ENCODE peak calls at places on chromosomes 13 and 19, in four cellular contexts. K is nephron progenitor cell, T is tibial artery, L is OCI-LY7. Z is an unnamed sample.

GRCh38 chr13:61149333-61149730 is 266.3 kb downstream of the PCDH20 start:
- DNase-seq in K (no peak), T (no peak), L (no peak), Z (no peak)

GRCh38 chr13:19791953-19792537 is 9.3 kb upstream of the PSPC1 start:
- DNase-seq in K (no peak), T (no peak), L (no peak), Z (no peak)

GRCh38 chr13:30143671-30144400 is 163.5 kb downstream of the KATNAL1 start:
- DNase-seq in K (no peak), T (no peak), L (peak; percentile 40), Z (no peak)

GRCh38 chr13:31930490-31930889 is 101.1 kb upstream of the FRY start:
- DNase-seq in K (no peak), T (no peak), L (no peak), Z (no peak)

GRCh38 chr13:49292742-49293498 is 45.2 kb downstream of the CDADC1 start:
- DNase-seq in K (no peak), T (peak; percentile 65), L (no peak), Z (no peak)

GRCh38 chr13:78660130-78660857 is 1.3 kb upstream of the OBI1 start:
- DNase-seq in K (no peak), T (peak; percentile 20), L (peak; percentile 39), Z (no peak)

GRCh38 chr19:6465006-6465405 is 935 bp downstream of the CRB3 start:
- DNase-seq in K (no peak), T (no peak), L (no peak), Z (no peak)

GRCh38 chr19:18063463-18063862 is 23.3 kb downstream of the IL12RB1 start:
- DNase-seq in K (peak; percentile 36), T (no peak), L (no peak), Z (no peak)

GRCh38 chr13:113804017-113804702 is 45.1 kb downstream of the TMEM255B start:
- DNase-seq in K (no peak), T (no peak), L (no peak), Z (no peak)

DNA sequence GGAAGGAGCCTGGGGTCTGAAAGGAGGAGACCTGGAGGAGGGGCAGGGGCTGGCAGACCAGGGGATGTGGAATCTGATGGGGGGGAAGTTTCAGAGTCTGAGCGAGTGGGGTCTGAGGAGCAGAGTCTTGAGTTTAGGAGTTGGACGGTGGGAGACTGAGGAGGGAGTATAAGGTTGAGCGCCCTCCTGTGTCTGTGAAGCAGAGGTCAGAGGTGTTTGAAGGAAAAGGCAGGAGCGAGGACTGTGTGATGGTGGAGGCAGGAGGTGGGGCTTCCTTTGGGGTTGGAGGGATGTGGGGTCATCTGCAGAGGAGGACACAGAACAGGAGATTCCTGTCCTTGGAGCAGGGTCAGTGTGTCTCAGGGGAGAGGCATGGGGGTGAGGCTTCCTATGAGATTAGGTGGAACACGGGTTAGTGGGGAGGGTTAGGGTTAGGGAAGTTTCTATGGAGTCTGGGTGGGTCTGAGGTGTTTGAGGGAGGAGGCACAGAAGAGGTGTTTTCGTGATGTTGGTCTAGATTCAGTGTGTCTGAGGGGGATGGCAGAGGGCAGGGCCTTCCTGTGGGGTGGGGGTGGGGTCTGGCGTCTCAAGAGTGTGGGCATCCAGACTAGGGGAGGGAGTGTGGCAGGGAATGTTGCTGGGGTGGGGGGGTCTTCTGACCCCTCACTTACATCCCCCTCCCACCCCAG is 8.3 kb downstream of the RYR1 start:
- DNase-seq in K (peak; percentile 35), T (no peak), L (peak; percentile 11), Z (no peak)
- TF ChIP-seq CTCF in K (no peak), T (no peak), L (peak; percentile 40), Z (no peak)

DNA sequence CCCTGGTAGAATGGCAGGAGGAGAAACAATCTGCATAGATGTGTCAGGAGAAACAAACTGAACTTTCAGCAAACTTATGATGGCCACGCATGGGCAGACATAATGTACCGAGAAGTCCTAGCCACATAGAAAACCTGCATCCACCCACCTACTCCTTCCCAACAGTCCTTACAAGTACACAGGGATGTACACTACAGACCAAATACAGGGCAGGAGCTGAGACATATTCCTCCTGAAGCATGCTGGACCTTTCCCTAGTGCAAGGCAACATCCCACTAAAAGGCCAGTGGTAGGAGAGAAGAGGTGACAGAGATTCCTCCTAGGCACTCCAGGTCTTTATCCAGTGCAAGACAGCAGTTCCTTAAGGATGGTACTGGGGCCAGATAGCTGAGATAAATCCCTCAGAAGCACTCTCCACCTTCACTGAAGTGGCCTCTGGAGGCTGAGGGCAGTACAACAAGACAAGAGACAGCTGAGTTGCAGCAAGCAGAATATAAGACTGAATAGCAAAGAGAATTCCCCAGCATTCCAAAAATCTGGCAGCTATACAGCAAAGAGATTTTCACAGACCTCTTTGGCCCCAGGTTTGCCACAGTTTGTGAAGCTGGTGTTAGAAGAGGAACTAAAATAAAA is 18.3 kb downstream of the VWA8 start:
- DNase-seq in K (peak; percentile 22), T (no peak), L (peak; percentile 13), Z (no peak)
- TF ChIP-seq CTCF in K (no peak), T (no peak), L (peak; percentile 46), Z (peak; percentile 41)

GRCh38 chr13:36858285-36858684 is 39.3 kb downstream of the RFXAP start:
- DNase-seq in K (peak; percentile 8), T (no peak), L (peak; percentile 82), Z (no peak)
- TF ChIP-seq CTCF in K (peak; percentile 50), T (peak; percentile 44), L (peak; percentile 82), Z (peak; percentile 73)

DNA sequence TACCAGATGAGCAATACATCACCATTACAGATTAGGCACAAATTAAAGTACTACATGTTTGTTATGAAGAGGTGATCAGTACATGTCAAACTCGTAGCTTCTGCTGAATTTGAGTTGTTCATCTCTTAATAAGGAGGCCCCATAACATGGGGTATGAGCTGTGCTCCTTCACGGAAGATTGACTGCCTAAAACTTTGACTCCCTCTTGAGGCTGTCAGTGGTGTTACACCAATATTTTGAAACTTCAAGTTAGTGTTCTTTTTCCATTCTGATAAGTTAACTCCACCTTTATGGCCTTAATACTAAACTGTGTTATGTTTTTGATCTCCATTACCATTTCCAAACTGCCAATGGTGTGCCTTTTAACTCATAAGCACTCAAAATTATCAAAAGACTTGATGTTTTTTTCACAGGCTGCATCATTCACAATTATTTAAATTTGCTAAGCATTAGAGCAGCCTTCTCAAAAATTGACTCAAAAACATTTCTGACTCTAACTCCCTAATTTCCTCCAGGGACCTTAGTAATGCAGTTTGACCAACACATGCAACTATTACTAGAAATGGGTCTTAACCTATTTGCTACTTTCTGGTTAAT is 1591.5 kb downstream of the PCDH9 start:
- DNase-seq in K (peak; percentile 12), T (no peak), L (peak; percentile 34), Z (no peak)
- TF ChIP-seq CTCF in K (peak; percentile 63), T (peak; percentile 31), L (peak; percentile 79), Z (peak; percentile 80)

GRCh38 chr19:58500242-58500641 is 11.6 kb downstream of the SLC27A5 start:
- DNase-seq in K (no peak), T (no peak), L (no peak), Z (no peak)

GRCh38 chr19:58497634-58498170 is 14.1 kb downstream of the SLC27A5 start:
- DNase-seq in K (no peak), T (no peak), L (no peak), Z (no peak)

GRCh38 chr19:58498316-58499020 is 13.3 kb downstream of the SLC27A5 start:
- DNase-seq in K (no peak), T (no peak), L (no peak), Z (no peak)

DNA sequence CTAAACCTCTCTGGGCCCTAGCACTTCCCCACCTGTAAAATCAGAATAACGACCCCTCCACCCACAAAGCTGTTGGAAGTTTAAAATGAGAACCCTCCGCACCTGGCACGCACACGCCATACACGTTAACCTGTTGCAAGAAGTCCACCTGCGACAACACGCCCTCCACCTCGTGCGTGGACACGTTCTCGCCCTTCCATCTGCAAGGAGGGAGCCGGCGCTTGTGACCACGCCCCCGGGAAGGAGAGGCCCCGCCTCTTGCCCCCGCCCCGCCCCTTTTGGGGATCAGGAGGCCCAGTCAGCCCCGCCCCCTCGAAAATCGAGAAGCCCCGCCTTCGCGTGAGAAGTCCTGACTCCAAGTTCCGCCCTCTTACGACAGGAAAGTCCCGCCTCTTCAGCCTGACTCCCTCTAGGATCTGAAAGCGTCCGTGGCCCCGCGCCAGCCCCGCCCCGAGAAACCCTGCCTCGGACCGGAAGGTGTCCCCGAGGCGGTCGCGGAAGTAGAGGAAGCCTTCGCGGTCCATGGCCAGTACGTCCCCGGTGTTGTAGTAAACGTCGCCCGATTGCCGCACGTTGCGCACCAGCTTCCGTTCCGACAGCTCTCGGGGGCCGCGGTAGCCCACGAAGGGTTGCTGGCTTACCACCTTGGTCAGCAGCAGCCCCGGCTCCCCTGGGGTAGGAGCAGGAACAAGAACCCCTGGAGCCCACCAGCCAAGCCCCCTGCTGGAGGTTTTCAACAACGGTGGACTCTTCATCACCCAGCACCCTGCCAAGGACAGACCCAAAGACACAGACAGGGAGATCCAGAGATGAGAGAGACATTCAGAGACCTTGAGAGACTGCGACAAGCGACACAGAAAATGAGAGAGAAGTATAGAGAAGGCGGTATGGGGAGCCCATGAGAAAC is 12.5 kb downstream of the SLC27A5 start:
- DNase-seq in K (peak; percentile 100), T (peak; percentile 99), L (peak; percentile 98), Z (peak; percentile 99)
- TF ChIP-seq CTCF in K (peak; percentile 35), T (peak; percentile 10), L (peak; percentile 59), Z (peak; percentile 65)

GRCh38 chr13:47896111-47896510 is 105.0 kb downstream of the SUCLA2 start:
- DNase-seq in K (no peak), T (no peak), L (no peak), Z (no peak)
- TF ChIP-seq CTCF in K (no peak), T (no peak), L (no peak), Z (no peak)

GRCh38 chr13:63304497-63304896 is 1888.8 kb upstream of the PCDH20 start:
- DNase-seq in K (no peak), T (no peak), L (no peak), Z (no peak)
- TF ChIP-seq CTCF in K (no peak), T (no peak), L (no peak), Z (no peak)

GRCh38 chr13:60134376-60134775 is 29.4 kb downstream of the DIAPH3 start:
- DNase-seq in K (no peak), T (no peak), L (no peak), Z (no peak)
- TF ChIP-seq CTCF in K (no peak), T (peak; percentile 6), L (no peak), Z (no peak)

GRCh38 chr19:51514866-51515481 is 13.4 kb upstream of the SIGLEC12 start:
- DNase-seq in K (peak; percentile 27), T (no peak), L (peak; percentile 66), Z (no peak)
- TF ChIP-seq CTCF in K (peak; percentile 76), T (peak; percentile 55), L (peak; percentile 93), Z (peak; percentile 86)

Z was measured in type B pancreatic cell.